ENCODE peak calls at places on chromosome 1, in six cellular contexts. I is ovary, D is PC-9, Q is stomach, C is pancreas, F is SJSA1. A is an unnamed sample. For H3K4me1, the result is how much of the 10 kb centered on the place peaks cover.

GRCh38 chr1:156655151-156655903 is 13.4 kb downstream of the BCAN start:
- DNase-seq in I (no peak), D (no peak), Q (no peak), C (no peak), F (no peak), A (no peak)

GRCh38 chr1:2044510-2045319 is 5.5 kb upstream of the PRKCZ start:
- DNase-seq in I (peak), D (no peak), Q (peak), C (peak), F (peak), A (peak)

GRCh38 chr1:113930499-113931161 is 1.5 kb downstream of the HIPK1 start:
- DNase-seq in I (peak), D (peak), Q (no peak), C (no peak), F (peak), A (peak)

GRCh38 chr1:43171876-43172531 is at the start of the genes CFAP57 and EBNA1BP2:
- DNase-seq in I (peak), D (peak), Q (peak), C (peak), F (peak), A (peak)

GRCh38 chr1:23558140-23558871 is 995 bp downstream of the ID3 start:
- DNase-seq in I (peak), D (peak), Q (peak), C (peak), F (peak), A (peak)

GRCh38 chr1:24308365-24309015 is 10.7 kb upstream of the GRHL3 start:
- DNase-seq in I (no peak), D (no peak), Q (no peak), C (no peak), F (no peak), A (no peak)

GRCh38 chr1:226424228-226425003 is 16.5 kb upstream of the PARP1 start:
- DNase-seq in I (no peak), D (peak), Q (no peak), C (no peak), F (no peak), A (no peak)

GRCh38 chr1:156079762-156080597 is 2.3 kb downstream of the MEX3A start:
- DNase-seq in I (peak), D (no peak), Q (no peak), C (no peak), F (no peak), A (no peak)

GRCh38 chr1:147890177-147890790 is 12.3 kb upstream of the GJA8 start:
- DNase-seq in I (peak), D (peak), Q (peak), C (peak), F (peak), A (peak)

GRCh38 chr1:71030021-71030420 is 17.6 kb downstream of the PTGER3 start:
- DNase-seq in I (no peak), D (no peak), Q (no peak), C (no peak), F (peak), A (no peak)

GRCh38 chr1:4778056-4778455 is 123.6 kb downstream of the AJAP1 start:
- DNase-seq in I (peak), D (no peak), Q (no peak), C (no peak), F (no peak), A (no peak)

GRCh38 chr1:43288058-43288784 is 2.8 kb upstream of the C1orf210 start:
- DNase-seq in I (no peak), D (no peak), Q (no peak), C (no peak), F (no peak), A (peak)

GRCh38 chr1:156727914-156728598 is at the start of gene METTL25B:
- DNase-seq in I (peak), D (peak), Q (peak), C (peak), F (peak), A (peak)

GRCh38 chr1:44048816-44049215 is 17.6 kb upstream of the SLC6A9 start:
- DNase-seq in I (no peak), D (peak), Q (no peak), C (no peak), F (peak), A (no peak)

GRCh38 chr1:209672705-209673630 is 2.2 kb upstream of the G0S2 start:
- DNase-seq in I (no peak), D (no peak), Q (no peak), C (peak), F (no peak), A (no peak)

GRCh38 chr1:54245501-54245900 is 45.5 kb downstream of the MRPL37 start:
- DNase-seq in I (no peak), D (no peak), Q (no peak), C (no peak), F (no peak), A (no peak)

GRCh38 chr1:54247858-54248257 is 47.9 kb downstream of the MRPL37 start:
- DNase-seq in I (no peak), D (no peak), Q (no peak), C (no peak), F (no peak), A (no peak)

GRCh38 chr1:54246097-54246721 is 46.2 kb downstream of the MRPL37 start:
- DNase-seq in I (no peak), D (no peak), Q (no peak), C (no peak), F (no peak), A (no peak)

GRCh38 chr1:54243022-54243421 is 43.1 kb downstream of the MRPL37 start:
- DNase-seq in I (no peak), D (no peak), Q (no peak), C (no peak), F (no peak), A (no peak)

DNA sequence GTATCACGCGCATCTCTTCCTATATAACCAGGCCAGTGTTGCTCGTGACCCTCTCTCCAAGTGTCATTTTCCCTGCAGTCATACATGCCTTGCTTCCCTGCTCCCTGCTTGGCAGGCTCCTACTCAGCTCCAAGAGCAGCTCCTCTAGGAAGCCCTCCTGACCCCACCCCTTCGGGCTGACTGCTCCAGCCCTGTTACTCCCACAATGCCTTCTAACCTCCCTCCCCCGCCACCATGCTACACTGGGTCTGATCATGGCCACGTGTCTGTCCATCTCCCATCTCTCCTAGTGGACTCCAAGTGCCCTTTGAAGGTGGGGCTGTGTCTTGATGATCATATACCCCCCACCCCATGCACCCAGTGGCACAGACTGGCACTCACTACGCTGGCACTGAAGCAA is 44.7 kb downstream of the MRPL37 start:
- DNase-seq in I (no peak), D (no peak), Q (no peak), C (no peak), F (no peak), A (no peak)
- H3K4me1 ChIP-seq in I (under half), D (under half), Q (under half), C (under half), F (half or more), A (under half)

GRCh38 chr1:89669445-89669844 is 36.5 kb downstream of the LRRC8C start:
- DNase-seq in I (no peak), D (no peak), Q (no peak), C (no peak), F (no peak), A (no peak)
- H3K4me1 ChIP-seq in I (under half), D (under half), Q (under half), C (under half), F (under half), A (under half)

GRCh38 chr1:20183876-20184275 is 2.0 kb upstream of the UBXN10 start:
- DNase-seq in I (no peak), D (no peak), Q (no peak), C (no peak), F (no peak), A (no peak)

GRCh38 chr1:20183035-20183434 is 2.9 kb upstream of the UBXN10 start:
- DNase-seq in I (no peak), D (no peak), Q (no peak), C (no peak), F (no peak), A (peak)

GRCh38 chr1:20185834-20186782 is at the start of the genes PLA2G2C and UBXN10:
- DNase-seq in I (peak), D (peak), Q (peak), C (peak), F (no peak), A (peak)

GRCh38 chr1:20184997-20185833 is 681 bp upstream of the UBXN10 start:
- DNase-seq in I (no peak), D (no peak), Q (no peak), C (no peak), F (no peak), A (peak)

GRCh38 chr1:20184481-20184900 is 1.4 kb upstream of the UBXN10 start:
- DNase-seq in I (no peak), D (peak), Q (no peak), C (no peak), F (no peak), A (no peak)
- H3K4me1 ChIP-seq in I (under half), D (half or more), Q (under half), C (under half), F (under half), A (under half)

DNA sequence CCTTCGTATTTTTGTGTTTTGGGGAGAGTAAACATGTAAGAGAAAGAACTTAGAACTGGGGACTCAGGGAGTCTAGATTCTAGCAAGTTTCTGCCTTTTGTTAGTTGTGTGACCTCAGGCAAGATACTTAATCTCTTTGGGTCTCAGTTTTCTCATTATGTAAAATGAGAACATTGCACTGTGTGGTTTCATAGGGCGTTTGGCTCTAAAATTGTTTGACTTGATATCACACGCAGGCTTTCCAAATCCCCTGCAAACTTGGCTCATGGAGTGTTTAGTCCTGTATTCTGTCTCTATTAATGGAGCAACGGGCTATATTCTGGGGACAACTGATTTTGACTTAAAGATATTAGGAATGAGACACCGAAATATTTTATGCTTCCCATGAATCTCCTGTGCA is 57.7 kb downstream of the NTNG1 start:
- DNase-seq in I (no peak), D (no peak), Q (no peak), C (no peak), F (no peak), A (no peak)
- H3K4me1 ChIP-seq in I (under half), D (under half), Q (under half), C (under half), F (under half), A (under half)

DNA sequence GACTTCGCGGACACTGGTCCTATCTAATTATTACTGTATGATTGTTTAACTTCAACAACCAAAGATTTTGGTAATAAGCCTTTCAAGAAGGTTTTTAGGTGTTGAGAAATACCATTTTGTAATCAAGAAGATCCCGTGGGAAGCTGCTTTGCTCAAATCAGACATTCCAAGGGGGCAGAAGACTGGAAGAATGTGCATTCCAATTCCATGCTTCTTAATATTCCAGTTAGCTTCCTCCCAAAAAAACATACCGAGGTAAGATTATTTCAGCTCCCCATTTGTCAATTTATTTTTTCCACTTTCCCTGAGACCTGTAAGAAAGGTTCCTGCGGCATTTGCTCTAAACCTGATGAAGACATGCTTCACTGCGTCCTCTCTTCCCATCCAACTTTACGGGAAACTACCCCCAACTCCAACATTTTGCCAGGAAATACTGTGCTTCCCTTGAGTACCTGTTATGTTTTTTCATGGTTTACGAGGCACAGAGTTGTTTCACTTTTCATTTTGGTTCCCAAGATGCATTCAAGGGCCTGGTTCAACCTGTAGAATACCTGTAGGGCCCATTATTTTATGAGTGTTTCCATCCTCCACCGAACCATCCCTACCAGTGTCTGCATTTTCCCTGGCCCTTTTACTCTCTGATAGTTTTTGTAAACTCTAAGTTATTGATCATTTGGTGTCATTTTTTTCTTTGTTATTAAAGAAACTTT is 4.0 kb downstream of the CNN3 start:
- DNase-seq in I (no peak), D (peak), Q (no peak), C (no peak), F (no peak), A (peak)
- H3K4me1 ChIP-seq in I (under half), D (half or more), Q (under half), C (under half), F (half or more), A (under half)

DNA sequence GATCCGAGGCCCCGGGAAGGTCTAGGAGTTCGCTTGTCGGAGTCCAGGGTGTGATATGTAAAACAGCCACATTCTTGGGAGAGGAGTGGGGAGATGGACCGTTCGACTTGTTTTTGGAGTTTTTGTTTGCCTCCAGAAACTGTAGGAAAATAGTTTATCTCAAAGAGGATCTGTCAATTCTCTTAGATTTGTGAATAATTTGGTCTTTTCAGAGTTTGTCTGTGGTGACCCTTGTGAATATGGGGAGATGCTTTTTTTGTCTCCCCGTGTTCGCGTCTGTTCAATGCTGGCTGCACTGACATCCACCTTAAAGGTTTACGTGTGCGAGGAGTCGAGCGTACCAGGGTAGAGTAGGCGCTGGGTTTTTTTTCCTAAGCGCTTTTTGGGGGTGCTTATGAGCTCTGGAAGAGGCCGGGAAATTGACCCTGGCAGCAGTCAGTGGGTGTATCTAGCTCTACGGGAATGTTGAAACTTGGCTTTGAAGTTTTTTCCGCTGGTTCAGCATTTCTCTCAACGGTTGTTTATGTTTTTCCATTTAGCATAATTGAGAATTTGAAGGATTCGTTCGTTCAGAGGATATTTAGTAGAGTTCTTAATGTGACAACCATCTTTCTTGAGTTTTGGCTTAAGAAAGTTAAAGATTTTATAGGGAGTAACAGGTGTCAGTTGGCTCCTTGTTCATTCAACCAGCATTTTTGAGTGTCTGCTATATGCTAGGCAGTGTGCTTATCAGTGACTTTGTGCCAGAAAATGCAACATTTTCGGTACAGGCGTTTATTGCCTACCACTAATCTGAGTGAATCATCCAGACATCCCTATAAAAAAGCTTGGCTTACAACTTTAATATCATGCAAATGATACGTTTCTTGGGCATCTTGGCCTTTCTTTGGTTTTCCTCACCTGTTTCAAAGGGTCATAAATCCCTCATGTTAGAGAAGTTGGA is 1.2 kb downstream of the SZRD1 start:
- DNase-seq in I (no peak), D (no peak), Q (no peak), C (no peak), F (no peak), A (no peak)
- H3K4me1 ChIP-seq in I (under half), D (under half), Q (under half), C (under half), F (under half), A (under half)

DNA sequence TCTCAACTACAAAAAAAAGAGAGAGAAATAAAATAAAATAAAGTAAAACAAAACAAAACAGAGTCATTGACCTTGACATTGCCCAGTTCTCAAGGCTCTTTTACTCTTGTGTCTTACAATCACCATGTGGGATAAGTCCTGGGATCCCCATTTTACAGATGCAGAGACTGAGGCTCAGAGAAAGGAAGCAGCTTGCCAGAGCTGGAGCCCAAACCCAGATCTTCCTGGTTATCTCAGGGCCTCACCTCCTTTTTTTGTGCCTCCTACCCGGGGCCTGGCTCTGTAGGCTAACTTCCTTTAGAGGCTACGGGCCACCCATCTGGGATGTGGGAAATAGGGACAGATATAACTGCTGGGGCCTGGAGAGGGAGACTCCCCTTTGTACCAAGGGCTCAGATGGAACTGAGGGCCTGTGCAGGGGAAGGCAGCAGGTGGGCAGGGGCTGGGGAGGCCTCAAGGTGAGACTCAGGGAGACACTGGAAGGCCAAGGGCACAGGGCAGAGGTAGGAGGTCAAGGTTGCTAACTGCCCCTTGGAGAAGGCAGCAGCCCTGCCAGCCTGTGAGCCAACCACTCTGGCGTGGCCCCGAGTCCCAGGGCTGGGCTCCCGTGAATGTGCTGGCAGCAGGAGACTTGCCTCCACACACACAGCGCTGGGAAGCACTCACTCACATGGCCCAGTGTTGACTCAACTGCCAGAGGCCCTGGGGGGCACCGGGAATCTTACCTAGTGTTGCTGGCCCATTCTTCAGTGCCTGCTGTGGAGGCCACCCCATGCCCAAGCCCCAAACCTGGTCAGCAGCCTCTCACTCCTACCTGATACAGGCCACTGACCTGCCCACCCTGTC is 6.5 kb upstream of the ECE1 start:
- DNase-seq in I (no peak), D (no peak), Q (no peak), C (peak), F (no peak), A (no peak)
- H3K4me1 ChIP-seq in I (under half), D (under half), Q (under half), C (under half), F (under half), A (under half)

DNA sequence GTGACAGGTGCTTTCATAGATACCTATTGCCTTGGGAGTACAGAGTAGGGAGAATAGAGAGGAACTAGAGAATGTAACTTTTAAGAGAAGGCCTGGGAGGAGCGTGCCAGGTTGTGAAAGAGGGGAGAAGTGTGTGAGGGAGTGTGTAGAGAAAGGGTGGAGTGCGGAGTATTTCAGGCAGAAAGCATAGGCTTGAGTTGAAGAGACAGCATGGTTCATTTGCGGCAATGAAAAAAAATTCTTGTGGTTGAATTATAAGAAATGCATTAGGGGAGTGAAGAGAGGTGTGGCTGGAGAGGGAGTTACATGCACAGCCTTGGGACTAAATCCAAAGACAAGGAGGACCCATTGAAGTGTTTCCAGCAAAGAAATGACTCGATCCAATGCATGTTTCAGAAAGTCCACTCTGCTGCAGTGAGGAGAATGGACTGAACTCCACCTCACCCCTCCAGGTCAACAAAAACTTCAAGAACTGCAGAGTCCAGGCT is 81.7 kb upstream of the ADAM30 start:
- DNase-seq in I (no peak), D (no peak), Q (no peak), C (no peak), F (no peak), A (no peak)
- H3K4me1 ChIP-seq in I (under half), D (under half), Q (under half), C (under half), F (under half), A (under half)

GRCh38 chr1:31665264-31665878 is 20.7 kb upstream of the PEF1 start:
- DNase-seq in I (no peak), D (no peak), Q (no peak), C (no peak), F (peak), A (no peak)
- H3K4me1 ChIP-seq in I (under half), D (under half), Q (under half), C (under half), F (under half), A (under half)

GRCh38 chr1:109338091-109338490 is 31.3 kb upstream of the MYBPHL start:
- DNase-seq in I (no peak), D (no peak), Q (no peak), C (no peak), F (no peak), A (no peak)

GRCh38 chr1:109347511-109347910 is 40.7 kb upstream of the MYBPHL start:
- DNase-seq in I (no peak), D (no peak), Q (no peak), C (no peak), F (no peak), A (no peak)

GRCh38 chr1:109341944-109342925 is 35.4 kb upstream of the MYBPHL start:
- DNase-seq in I (no peak), D (no peak), Q (peak), C (no peak), F (no peak), A (peak)
- H3K4me1 ChIP-seq in I (under half), D (under half), Q (under half), C (under half), F (under half), A (under half)